ENCODE peak calls at places on chromosomes 13 and 19, in seven cellular contexts. T, K, M, Y, D, O and Z are unnamed samples.

GRCh38 chr13:24684600-24684998 is 4.4 kb downstream of the ATP12A start:
- DNase-seq in T (no peak), K (no peak), M (no peak), Y (no peak), D (no peak), O (peak), Z (peak)

GRCh38 chr13:66341978-66342377 is 888.2 kb downstream of the PCDH9 start:
- DNase-seq in T (no peak), K (no peak), M (no peak), Y (no peak), D (no peak), O (no peak), Z (no peak)

GRCh38 chr13:109859216-109859835 is 72.9 kb upstream of the IRS2 start:
- DNase-seq in T (no peak), K (no peak), M (no peak), Y (no peak), D (no peak), O (no peak), Z (no peak)

GRCh38 chr13:111326981-111327642 is 6.7 kb downstream of the TEX29 start:
- DNase-seq in T (no peak), K (no peak), M (no peak), Y (no peak), D (no peak), O (no peak), Z (no peak)

GRCh38 chr19:35908010-35908441 is at the start of gene TYROBP:
- DNase-seq in T (no peak), K (peak), M (no peak), Y (no peak), D (no peak), O (no peak), Z (no peak)

GRCh38 chr19:3716147-3716668 is 8.0 kb downstream of the TJP3 start:
- DNase-seq in T (no peak), K (no peak), M (no peak), Y (no peak), D (no peak), O (no peak), Z (no peak)

GRCh38 chr13:21719463-21719862 is 48.6 kb downstream of the FGF9 start:
- DNase-seq in T (no peak), K (no peak), M (no peak), Y (no peak), D (no peak), O (no peak), Z (no peak)

GRCh38 chr19:10431943-10432735 is 11.8 kb downstream of the PDE4A start:
- DNase-seq in T (peak), K (peak), M (peak), Y (peak), D (peak), O (peak), Z (peak)

GRCh38 chr13:89238496-89238895 is 1567.3 kb downstream of the SLITRK5 start:
- DNase-seq in T (no peak), K (no peak), M (no peak), Y (no peak), D (no peak), O (no peak), Z (no peak)

GRCh38 chr19:5090780-5091575 is 122.1 kb downstream of the KDM4B start:
- DNase-seq in T (peak), K (no peak), M (peak), Y (no peak), D (no peak), O (no peak), Z (no peak)

GRCh38 chr13:76723551-76724232 is 162.5 kb downstream of the KCTD12 start:
- DNase-seq in T (peak), K (peak), M (no peak), Y (no peak), D (no peak), O (peak), Z (no peak)

GRCh38 chr13:105670179-105671015 is 865.1 kb downstream of the EFNB2 start:
- DNase-seq in T (no peak), K (no peak), M (no peak), Y (no peak), D (no peak), O (no peak), Z (no peak)

GRCh38 chr13:110157718-110158117 is 149.2 kb downstream of the COL4A1 start:
- DNase-seq in T (no peak), K (no peak), M (no peak), Y (no peak), D (no peak), O (no peak), Z (no peak)

GRCh38 chr13:85741017-85741416 is 58.2 kb downstream of the SLITRK6 start:
- DNase-seq in T (no peak), K (no peak), M (no peak), Y (no peak), D (no peak), O (no peak), Z (no peak)

GRCh38 chr19:57282011-57282636 is 1.8 kb downstream of the ZNF460 start:
- DNase-seq in T (no peak), K (no peak), M (no peak), Y (no peak), D (no peak), O (peak), Z (no peak)

GRCh38 chr19:29277107-29277506 is 64.2 kb upstream of the UQCRFS1 start:
- DNase-seq in T (peak), K (peak), M (no peak), Y (no peak), D (peak), O (peak), Z (peak)

GRCh38 chr13:113941571-113942191 is 32.2 kb downstream of the C13orf46 start:
- DNase-seq in T (no peak), K (no peak), M (no peak), Y (no peak), D (no peak), O (no peak), Z (no peak)

GRCh38 chr13:70568571-70568970 is 460.3 kb upstream of the KLHL1 start:
- DNase-seq in T (peak), K (peak), M (no peak), Y (peak), D (no peak), O (no peak), Z (no peak)

GRCh38 chr19:14497347-14497921 is 1.5 kb upstream of the GIPC1 start:
- DNase-seq in T (peak), K (peak), M (peak), Y (no peak), D (no peak), O (no peak), Z (no peak)

GRCh38 chr19:49390131-49390977 is 2.3 kb downstream of the KASH5 start:
- DNase-seq in T (no peak), K (no peak), M (no peak), Y (no peak), D (no peak), O (no peak), Z (no peak)

GRCh38 chr19:11684987-11685675 is 53.6 kb downstream of the ZNF823 start:
- DNase-seq in T (no peak), K (no peak), M (no peak), Y (no peak), D (no peak), O (no peak), Z (no peak)

GRCh38 chr19:32651729-32652140 is 23.2 kb downstream of the ANKRD27 start:
- DNase-seq in T (no peak), K (peak), M (peak), Y (no peak), D (no peak), O (no peak), Z (no peak)

GRCh38 chr13:60226507-60226906 is 62.8 kb upstream of the DIAPH3 start:
- DNase-seq in T (peak), K (peak), M (no peak), Y (peak), D (no peak), O (no peak), Z (no peak)

GRCh38 chr19:52962394-52963228 is at the start of gene ZNF816:
- DNase-seq in T (peak), K (peak), M (peak), Y (peak), D (peak), O (peak), Z (peak)

GRCh38 chr13:23268441-23268840 is 87.7 kb downstream of the SGCG start:
- DNase-seq in T (no peak), K (no peak), M (no peak), Y (no peak), D (no peak), O (no peak), Z (no peak)

GRCh38 chr13:44573790-44574465 is 2.2 kb downstream of the TSC22D1 start:
- DNase-seq in T (peak), K (peak), M (peak), Y (no peak), D (no peak), O (peak), Z (no peak)

GRCh38 chr13:97256343-97256783 is 34.2 kb downstream of the MBNL2 start:
- DNase-seq in T (peak), K (no peak), M (no peak), Y (no peak), D (no peak), O (no peak), Z (no peak)

GRCh38 chr13:100611678-100612492 is 23.3 kb upstream of the GGACT start:
- DNase-seq in T (no peak), K (no peak), M (no peak), Y (no peak), D (no peak), O (no peak), Z (no peak)

GRCh38 chr13:41812851-41813250 is 148.1 kb downstream of the VWA8 start:
- DNase-seq in T (no peak), K (no peak), M (no peak), Y (no peak), D (no peak), O (no peak), Z (no peak)

GRCh38 chr13:44577236-44578063 is 1.3 kb upstream of the TSC22D1 start:
- DNase-seq in T (peak), K (peak), M (peak), Y (peak), D (peak), O (peak), Z (peak)

GRCh38 chr13:106145997-106146864 is 389.2 kb downstream of the EFNB2 start:
- DNase-seq in T (no peak), K (peak), M (no peak), Y (no peak), D (no peak), O (no peak), Z (no peak)

GRCh38 chr19:4909172-4909896 is at the start of gene UHRF1:
- DNase-seq in T (no peak), K (peak), M (no peak), Y (no peak), D (no peak), O (peak), Z (no peak)